ENCODE peak calls at places on chromosomes 2 and 18, in six cellular contexts. D, M, C, K, W and H are unnamed samples.

GRCh38 chr2:64796926-64797325 is 143.2 kb upstream of the SERTAD2 start:
- DNase-seq in W (no peak), K (no peak), C (no peak), D (no peak), M (no peak), H (no peak)

GRCh38 chr2:29113891-29114321 is 1.3 kb upstream of the CLIP4 start:
- DNase-seq in M (peak), W (no peak), C (peak), K (peak), D (peak), H (peak)

GRCh38 chr18:6810191-6810590 is 80.7 kb downstream of the ARHGAP28 start:
- DNase-seq in W (no peak), M (no peak), C (no peak), K (no peak), D (no peak), H (no peak)

GRCh38 chr2:135164431-135164830 is 112.3 kb downstream of the RAB3GAP1 start:
- DNase-seq in W (no peak), K (no peak), C (no peak), M (no peak), D (no peak), H (no peak)

GRCh38 chr18:58590231-58590630 is 38.7 kb downstream of the ALPK2 start:
- DNase-seq in D (no peak), K (no peak), C (peak), M (no peak), W (no peak), H (no peak)

GRCh38 chr2:12928197-12928596 is 211.5 kb downstream of the TRIB2 start:
- DNase-seq in K (no peak), W (no peak), M (no peak), C (no peak), D (no peak), H (no peak)

GRCh38 chr18:6951336-6952090 is 166.1 kb downstream of the LAMA1 start:
- DNase-seq in W (no peak), K (no peak), D (no peak), M (no peak), C (no peak), H (no peak)

GRCh38 chr2:73993799-73994543 is 9.3 kb downstream of the TET3 start:
- DNase-seq in D (no peak), K (no peak), W (no peak), C (no peak), M (no peak), H (no peak)

GRCh38 chr2:11562476-11562875 is 28.6 kb downstream of the GREB1 start:
- DNase-seq in M (no peak), D (no peak), W (no peak), K (peak), C (no peak), H (no peak)

GRCh38 chr2:196076778-196077568 is 8.3 kb upstream of the DNAH7 start:
- DNase-seq in C (no peak), K (no peak), W (no peak), D (no peak), M (no peak), H (no peak)

GRCh38 chr2:96158554-96158940 is 13.3 kb upstream of the DUSP2 start:
- DNase-seq in W (no peak), C (no peak), D (no peak), M (no peak), K (no peak), H (peak)

GRCh38 chr2:29165362-29166236 is 50.4 kb downstream of the CLIP4 start:
- DNase-seq in K (no peak), M (no peak), C (no peak), D (no peak), W (no peak), H (no peak)

GRCh38 chr18:23115683-23116096 is 19.6 kb upstream of the CABLES1 start:
- DNase-seq in W (no peak), K (no peak), M (peak), C (no peak), D (no peak), H (no peak)

GRCh38 chr2:72515696-72516095 is 310.1 kb downstream of the EXOC6B start:
- DNase-seq in W (no peak), D (no peak), K (no peak), M (no peak), C (no peak), H (peak)

DNA sequence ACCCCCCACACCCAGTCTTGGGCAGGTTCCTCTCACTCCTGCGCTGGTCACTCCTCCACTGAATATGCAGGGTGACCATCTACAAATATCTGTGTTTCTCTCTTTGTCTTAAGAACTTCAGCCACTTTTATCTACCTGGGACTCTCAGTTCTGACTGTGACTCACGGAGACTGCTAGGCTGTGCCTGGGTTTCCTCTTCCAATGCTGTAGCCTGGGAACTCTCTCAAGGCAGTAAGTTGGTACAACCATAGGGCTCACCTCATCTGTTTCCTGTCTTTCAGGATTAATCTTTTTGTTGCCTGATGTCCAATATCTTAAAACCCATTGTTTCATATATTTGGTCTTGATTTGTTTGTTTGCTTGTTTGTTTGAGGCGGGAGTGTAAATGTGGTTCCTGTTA is 47.2 kb upstream of the ZNF396 start:
- DNase-seq in M (no peak), C (no peak), D (no peak), W (no peak), K (no peak), H (no peak)
- TF ChIP-seq POLR2A in M (no peak), C (no peak), D (no peak), W (no peak), K (no peak), H (no peak)

GRCh38 chr2:46825231-46825957 is 90.2 kb downstream of the MCFD2 start:
- DNase-seq in M (no peak), C (peak), K (no peak), D (no peak), W (no peak), H (no peak)

GRCh38 chr2:46827274-46827930 is 88.2 kb downstream of the MCFD2 start:
- DNase-seq in C (peak), W (no peak), M (no peak), K (no peak), D (no peak), H (no peak)

GRCh38 chr2:46824611-46825010 is 91.0 kb downstream of the MCFD2 start:
- DNase-seq in D (no peak), K (no peak), M (no peak), W (no peak), C (peak), H (no peak)

GRCh38 chr2:46826898-46827245 is 88.7 kb downstream of the MCFD2 start:
- DNase-seq in W (no peak), D (no peak), K (no peak), M (no peak), C (peak), H (no peak)

GRCh38 chr2:46825958-46826897 is 89.4 kb downstream of the MCFD2 start:
- DNase-seq in M (no peak), C (peak), D (no peak), W (no peak), K (no peak), H (no peak)
- TF ChIP-seq POLR2A in M (no peak), C (no peak), D (no peak), W (no peak), K (no peak), H (no peak)

DNA sequence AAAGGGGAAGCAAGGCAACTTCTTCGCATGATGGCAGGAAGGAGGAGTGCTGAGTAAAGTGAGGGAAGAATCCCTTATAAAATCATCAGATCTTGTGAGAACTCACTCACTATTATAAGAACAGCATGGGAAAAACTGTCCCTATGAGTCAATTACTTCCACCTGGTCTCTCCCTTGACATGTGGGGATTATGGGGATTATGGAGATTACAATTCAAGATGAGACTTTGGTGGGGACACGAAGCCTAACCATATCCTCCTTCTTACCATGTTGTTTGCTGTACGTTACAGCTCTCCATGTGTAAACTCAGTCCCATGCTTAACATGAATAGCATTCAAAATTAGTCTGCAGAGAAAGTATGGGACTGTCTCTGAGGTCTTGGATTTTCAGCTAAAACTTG is 1096.8 kb upstream of the ACVR2A start:
- DNase-seq in W (no peak), M (no peak), D (no peak), C (no peak), K (no peak), H (no peak)
- TF ChIP-seq POLR2A in W (no peak), M (no peak), D (no peak), C (no peak), K (no peak), H (no peak)

DNA sequence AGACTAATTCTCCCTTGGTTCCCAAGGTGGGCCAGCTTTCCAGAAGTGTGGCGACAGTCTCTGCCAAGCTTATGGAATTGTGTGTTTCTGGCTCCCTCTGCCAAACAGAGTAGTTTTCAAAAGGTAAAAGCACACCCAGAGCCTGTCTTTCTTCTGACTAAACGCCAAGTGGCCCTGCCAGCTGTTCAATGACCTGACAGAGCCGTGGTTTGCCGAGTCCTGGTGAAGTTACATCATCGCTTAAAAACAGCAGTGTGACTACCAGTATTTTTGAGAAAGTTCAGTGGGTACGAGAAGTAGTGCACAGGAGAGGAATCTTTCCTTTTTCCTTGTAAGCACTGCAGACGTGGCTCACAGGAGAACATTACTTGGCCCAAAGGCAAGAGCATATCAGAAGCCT is 1.9 kb downstream of the PER2 start:
- DNase-seq in K (peak), D (peak), C (peak), M (no peak), W (peak), H (peak)
- TF ChIP-seq POLR2A in K (no peak), D (peak), C (no peak), M (no peak), W (peak), H (no peak)

GRCh38 chr2:176268976-176269318 is 295 bp upstream of the MTX2 start:
- DNase-seq in D (no peak), M (no peak), C (no peak), W (no peak), K (no peak), H (no peak)
- TF ChIP-seq POLR2A in D (no peak), M (no peak), C (no peak), W (no peak), K (no peak), H (no peak)

GRCh38 chr2:174594451-174594850 is 3.2 kb downstream of the WIPF1 start:
- DNase-seq in W (no peak), C (no peak), K (no peak), M (no peak), D (no peak), H (no peak)

GRCh38 chr2:174593041-174593440 is 4.6 kb downstream of the WIPF1 start:
- DNase-seq in M (no peak), K (no peak), D (no peak), W (no peak), C (no peak), H (no peak)

GRCh38 chr2:174595415-174595814 is 2.2 kb downstream of the WIPF1 start:
- DNase-seq in M (no peak), K (no peak), D (no peak), C (no peak), W (no peak), H (peak)

GRCh38 chr2:174591740-174592139 is 5.9 kb downstream of the WIPF1 start:
- DNase-seq in M (no peak), C (no peak), K (no peak), D (no peak), W (no peak), H (no peak)

GRCh38 chr2:174593574-174594203 is 3.9 kb downstream of the WIPF1 start:
- DNase-seq in W (no peak), K (no peak), D (no peak), M (no peak), C (no peak), H (peak)
- TF ChIP-seq POLR2A in W (no peak), K (no peak), D (no peak), M (no peak), C (no peak), H (peak)

GRCh38 chr2:152174574-152174973 is 989 bp downstream of the STAM2 start:
- DNase-seq in D (no peak), K (no peak), C (no peak), W (no peak), M (no peak), H (no peak)

GRCh38 chr2:152176113-152176714 is 651 bp upstream of the STAM2 start:
- DNase-seq in K (no peak), W (no peak), C (no peak), D (no peak), M (peak), H (no peak)

GRCh38 chr2:152171733-152172132 is 3.8 kb downstream of the STAM2 start:
- DNase-seq in K (no peak), M (no peak), C (no peak), W (peak), D (no peak), H (no peak)

GRCh38 chr2:152175012-152175367 is 573 bp downstream of the STAM2 start:
- DNase-seq in W (no peak), K (no peak), D (no peak), M (no peak), C (no peak), H (no peak)

DNA sequence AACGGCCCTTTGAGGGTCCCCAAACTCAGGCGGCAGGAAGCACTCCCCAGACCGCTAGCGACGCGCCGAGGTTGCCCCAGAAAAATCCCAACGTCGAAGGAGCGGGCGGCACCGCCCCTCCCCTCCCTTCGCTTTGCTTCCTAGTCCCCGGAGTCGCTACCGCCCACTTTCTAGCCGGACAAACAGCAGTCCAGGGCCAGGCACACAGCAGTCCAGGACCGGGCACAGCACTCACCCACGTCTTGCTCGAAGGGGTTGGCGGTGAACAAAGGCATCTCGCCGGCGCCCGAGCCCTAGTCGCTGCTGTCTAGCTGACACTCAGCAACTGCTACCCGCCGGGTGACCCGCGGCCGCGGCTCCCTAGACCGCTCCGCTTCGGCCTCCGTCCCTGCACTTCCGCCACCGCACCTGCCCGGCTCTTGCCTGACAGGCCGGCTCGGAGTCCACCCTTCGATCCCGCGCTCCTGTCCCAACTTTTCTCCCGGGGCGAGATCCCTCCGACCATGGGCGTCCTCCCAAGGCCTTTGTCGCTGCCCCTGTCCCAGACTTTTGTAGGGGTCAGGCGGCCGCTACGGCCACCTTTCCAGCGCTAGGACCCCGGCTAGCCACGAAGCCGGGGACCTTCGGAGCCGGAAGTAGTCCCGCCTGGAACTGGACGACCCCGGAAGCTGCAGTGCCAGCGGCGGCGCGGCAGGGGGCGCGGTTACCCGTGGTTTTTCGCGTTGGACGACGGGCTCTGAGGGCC is at the start of gene STAM2:
- DNase-seq in W (peak), K (peak), C (peak), M (peak), D (peak), H (peak)
- TF ChIP-seq POLR2A in W (peak), K (peak), C (no peak), M (peak), D (peak), H (peak)

GRCh38 chr2:75643980-75644379 is 2.6 kb upstream of the MRPL19 start:
- DNase-seq in K (no peak), D (no peak), C (no peak), W (no peak), M (no peak), H (no peak)

GRCh38 chr2:75646090-75646582 is 447 bp upstream of the MRPL19 start:
- DNase-seq in K (no peak), D (no peak), W (no peak), C (no peak), M (no peak), H (no peak)

GRCh38 chr2:75645643-75646042 is 940 bp upstream of the MRPL19 start:
- DNase-seq in M (no peak), W (no peak), K (no peak), C (no peak), D (no peak), H (no peak)

GRCh38 chr2:75647771-75648170 is 1.2 kb downstream of the MRPL19 start:
- DNase-seq in M (no peak), K (no peak), C (no peak), W (no peak), D (no peak), H (peak)

GRCh38 chr2:75646583-75647425 is at the start of gene MRPL19:
- DNase-seq in D (peak), C (peak), W (peak), K (peak), M (peak), H (peak)
- TF ChIP-seq POLR2A in D (peak), C (no peak), W (no peak), K (peak), M (peak), H (peak)

DNA sequence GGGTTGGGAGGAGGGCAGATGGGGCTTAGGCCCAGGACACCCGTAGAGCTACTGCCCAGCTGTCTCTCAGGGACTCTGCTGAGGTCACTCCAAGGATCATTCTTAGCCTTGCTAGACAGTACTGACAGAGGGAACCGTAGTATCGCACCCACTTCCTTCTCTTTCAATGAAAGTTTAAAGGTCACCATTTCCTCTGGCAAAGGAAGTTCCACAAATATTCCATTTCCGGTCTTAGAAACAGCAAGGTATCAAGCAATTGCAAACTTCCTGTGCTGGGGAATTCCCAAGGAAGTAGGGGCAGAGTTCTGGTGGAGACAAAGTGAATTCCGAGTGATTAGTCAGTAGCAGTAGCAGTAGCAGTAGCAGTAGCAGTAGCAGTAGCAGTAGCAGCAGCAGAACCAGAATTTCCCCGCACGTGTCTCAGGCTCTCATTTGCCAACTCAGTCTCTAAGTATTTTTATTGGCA is 24.7 kb downstream of the IL1B start:
- DNase-seq in K (no peak), D (no peak), M (no peak), C (no peak), W (no peak), H (no peak)
- TF ChIP-seq POLR2A in K (no peak), D (peak), M (no peak), C (no peak), W (no peak), H (no peak)